ENCODE peak calls at places on chromosomes 1 and 21, in six cellular contexts. A, X, N, W, F and Z are unnamed samples.

GRCh38 chr1:160830321-160831153 is 32.1 kb downstream of the CD244 start:
- DNase-seq in A (no peak), X (no peak), N (peak; percentile 75), W (no peak), F (peak; percentile 15), Z (peak; percentile 61)

GRCh38 chr1:170122366-170122765 is 23.4 kb upstream of the NTMT2 start:
- DNase-seq in A (no peak), X (no peak), N (no peak), W (no peak), F (no peak), Z (no peak)

GRCh38 chr21:46206163-46207005 is 22.1 kb upstream of the SPATC1L start:
- DNase-seq in A (no peak), X (peak; percentile 55), N (peak; percentile 51), W (no peak), F (no peak), Z (peak; percentile 4)

GRCh38 chr1:229025576-229025975 is 245.3 kb upstream of the RAB4A start:
- DNase-seq in A (no peak), X (no peak), N (no peak), W (no peak), F (no peak), Z (no peak)

GRCh38 chr1:179871940-179872339 is 5.7 kb downstream of the TOR1AIP2 start:
- DNase-seq in A (no peak), X (no peak), N (no peak), W (no peak), F (no peak), Z (no peak)

GRCh38 chr1:7580923-7581753 is 190.0 kb upstream of the VAMP3 start:
- DNase-seq in A (no peak), X (peak; percentile 52), N (peak; percentile 33), W (peak; percentile 10), F (peak; percentile 55), Z (no peak)

GRCh38 chr1:4636186-4636585 is 18.2 kb upstream of the AJAP1 start:
- DNase-seq in A (no peak), X (peak; percentile 11), N (no peak), W (no peak), F (no peak), Z (no peak)

GRCh38 chr1:222892137-222892763 is 77.4 kb downstream of the DISP1 start:
- DNase-seq in A (no peak), X (no peak), N (no peak), W (no peak), F (no peak), Z (no peak)

GRCh38 chr1:53270107-53270506 is 31.8 kb upstream of the MAGOH start:
- DNase-seq in A (no peak), X (no peak), N (no peak), W (no peak), F (no peak), Z (no peak)

GRCh38 chr1:228059536-228060457 is 22.7 kb upstream of the ARF1 start:
- DNase-seq in A (peak; percentile 22), X (peak; percentile 68), N (peak; percentile 99), W (no peak), F (no peak), Z (peak; percentile 17)

GRCh38 chr1:92909321-92909720 is 51.9 kb downstream of the DIPK1A start:
- DNase-seq in A (no peak), X (no peak), N (no peak), W (peak; percentile 67), F (peak; percentile 87), Z (no peak)

GRCh38 chr1:118692143-118692542 is 296.0 kb downstream of the TBX15 start:
- DNase-seq in A (no peak), X (no peak), N (no peak), W (no peak), F (no peak), Z (no peak)

GRCh38 chr1:35707253-35708178 is 11.2 kb downstream of the C1orf216 start:
- DNase-seq in A (peak; percentile 17), X (no peak), N (peak; percentile 64), W (no peak), F (no peak), Z (no peak)

GRCh38 chr1:199272107-199272506 is 633.3 kb downstream of the PTPRC start:
- DNase-seq in A (no peak), X (no peak), N (no peak), W (peak; percentile 87), F (peak; percentile 93), Z (no peak)

GRCh38 chr21:14262039-14262438 is 46.1 kb downstream of the RBM11 start:
- DNase-seq in A (no peak), X (no peak), N (no peak), W (no peak), F (no peak), Z (no peak)

GRCh38 chr21:40846057-40846456 is 901 bp downstream of the DSCAM start:
- DNase-seq in A (no peak), X (no peak), N (no peak), W (no peak), F (no peak), Z (no peak)

GRCh38 chr1:76933847-76934657 is 66.8 kb downstream of the ST6GALNAC5 start:
- DNase-seq in A (no peak), X (no peak), N (no peak), W (no peak), F (no peak), Z (no peak)

GRCh38 chr1:236887081-236887480 is 92.0 kb downstream of the MTR start:
- DNase-seq in A (no peak), X (no peak), N (no peak), W (no peak), F (no peak), Z (peak; percentile 52)

GRCh38 chr1:156244126-156244525 is 2.1 kb downstream of the BGLAP start:
- DNase-seq in A (no peak), X (no peak), N (no peak), W (no peak), F (no peak), Z (no peak)

GRCh38 chr21:35404247-35404646 is 355.1 kb upstream of the RUNX1 start:
- DNase-seq in A (no peak), X (no peak), N (no peak), W (no peak), F (no peak), Z (no peak)

GRCh38 chr21:35400233-35400939 is 351.3 kb upstream of the RUNX1 start:
- DNase-seq in A (no peak), X (no peak), N (no peak), W (no peak), F (peak; percentile 65), Z (peak; percentile 16)

GRCh38 chr21:35399002-35399401 is 349.9 kb upstream of the RUNX1 start:
- DNase-seq in A (no peak), X (no peak), N (no peak), W (no peak), F (no peak), Z (no peak)

GRCh38 chr21:35399706-35400105 is 350.6 kb upstream of the RUNX1 start:
- DNase-seq in A (no peak), X (no peak), N (no peak), W (no peak), F (no peak), Z (no peak)

GRCh38 chr21:35401476-35401875 is 352.4 kb upstream of the RUNX1 start:
- DNase-seq in A (no peak), X (no peak), N (no peak), W (no peak), F (peak; percentile 43), Z (no peak)
- H3K4me3 ChIP-seq in A (no peak overlapping the region), X (no peak overlapping the region), N (no peak overlapping the region), W (no peak overlapping the region), F (no peak overlapping the region), Z (no peak overlapping the region)

GRCh38 chr1:90723561-90724108 is 6.5 kb upstream of the BARHL2 start:
- DNase-seq in A (no peak), X (no peak), N (no peak), W (no peak), F (no peak), Z (no peak)
- H3K4me3 ChIP-seq in A (no peak overlapping the region), X (peak overlapping the region; percentile 17), N (no peak overlapping the region), W (no peak overlapping the region), F (peak overlapping the region; percentile 39), Z (no peak overlapping the region)

GRCh38 chr1:225488671-225489070 is 60.8 kb upstream of the LBR start:
- DNase-seq in A (no peak), X (peak; percentile 61), N (no peak), W (no peak), F (no peak), Z (no peak)

GRCh38 chr1:225498539-225499135 is 70.8 kb upstream of the LBR start:
- DNase-seq in A (no peak), X (no peak), N (no peak), W (no peak), F (peak; percentile 52), Z (no peak)

GRCh38 chr1:225494789-225495359 is 67.0 kb upstream of the LBR start:
- DNase-seq in A (no peak), X (no peak), N (no peak), W (no peak), F (no peak), Z (no peak)

DNA sequence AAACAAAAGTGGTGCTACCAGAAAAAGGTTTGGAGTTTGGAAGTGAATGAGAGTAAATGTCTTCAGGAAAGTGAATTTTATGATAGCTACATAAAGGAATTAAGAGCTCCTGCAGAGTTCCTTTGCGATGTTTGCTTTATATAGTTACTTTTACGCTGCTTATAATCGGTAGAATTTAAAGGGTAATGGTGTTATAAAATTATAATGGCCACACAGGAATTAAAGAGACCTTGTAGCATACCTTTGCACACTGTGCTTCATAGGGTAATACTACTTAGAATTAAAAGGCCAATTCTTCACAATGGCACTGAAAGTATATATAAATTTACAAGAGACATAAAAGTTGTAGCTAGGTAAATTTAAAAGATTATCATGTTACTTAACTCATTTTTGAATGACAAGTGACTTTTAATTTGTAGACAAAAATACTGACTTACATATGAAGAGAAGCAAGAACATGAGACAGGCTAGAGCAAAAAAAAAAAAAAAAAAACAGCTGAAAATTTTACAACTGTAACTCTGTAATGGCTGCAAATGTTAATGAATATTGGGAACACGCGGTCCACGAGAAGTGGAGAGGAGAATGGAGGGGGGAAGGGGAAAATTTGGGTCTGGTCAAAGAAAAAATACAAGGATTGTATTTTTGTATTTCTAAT is 65.9 kb upstream of the LBR start:
- DNase-seq in A (no peak), X (no peak), N (no peak), W (no peak), F (no peak), Z (no peak)
- H3K4me3 ChIP-seq in A (no peak overlapping the region), X (no peak overlapping the region), N (no peak overlapping the region), W (no peak overlapping the region), F (no peak overlapping the region), Z (no peak overlapping the region)

GRCh38 chr1:243351347-243351746 is 95.5 kb downstream of the SDCCAG8 start:
- DNase-seq in A (no peak), X (no peak), N (no peak), W (no peak), F (peak; percentile 25), Z (no peak)

GRCh38 chr1:243349128-243349527 is 93.3 kb downstream of the SDCCAG8 start:
- DNase-seq in A (no peak), X (no peak), N (no peak), W (no peak), F (no peak), Z (no peak)

DNA sequence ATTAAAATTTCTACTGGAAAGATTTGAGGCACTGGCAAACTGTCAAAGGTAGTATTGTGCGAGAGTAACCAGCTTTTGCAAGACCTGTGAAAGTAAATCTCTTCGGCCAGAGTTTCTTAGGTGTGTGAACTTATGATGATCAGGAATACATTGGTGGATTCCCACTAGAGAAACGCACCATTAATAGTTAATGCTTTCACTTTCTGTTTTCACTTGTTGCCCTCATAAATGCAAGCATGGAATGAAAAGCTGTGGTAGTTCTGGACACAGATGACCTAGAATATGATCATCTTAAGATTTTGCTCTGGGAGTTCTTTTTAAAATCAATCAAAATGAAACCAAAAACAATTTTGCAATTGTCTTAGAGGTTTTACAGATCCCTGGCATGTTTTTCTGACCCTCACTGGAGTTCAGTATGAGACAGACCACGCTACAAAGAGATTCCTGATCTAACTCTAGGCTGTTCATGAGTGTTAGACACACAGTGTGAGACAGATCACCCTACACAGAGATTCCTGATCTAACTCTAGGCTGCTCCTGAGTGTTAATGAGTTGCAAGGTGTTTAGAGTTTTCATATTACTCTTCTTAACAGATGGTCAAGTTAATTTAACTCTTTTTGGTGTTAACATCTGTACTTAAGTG is 98.8 kb downstream of the SDCCAG8 start:
- DNase-seq in A (no peak), X (no peak), N (no peak), W (no peak), F (peak; percentile 22), Z (no peak)
- H3K4me3 ChIP-seq in A (peak overlapping the region; percentile 16), X (peak overlapping the region; percentile 32), N (no peak overlapping the region), W (no peak overlapping the region), F (peak overlapping the region; percentile 46), Z (peak overlapping the region; percentile 56)